ENCODE peak calls at places on chromosomes 13 and 19, in ten cellular contexts. One of them, this sample, is unnamed.

GRCh38 chr19:20664917-20665781 is 3.8 kb upstream of the ZNF626 start:
- DNase-seq in fibroblast of mammary gland: peak
- DNase-seq in aorta: peak
- DNase-seq in AG04450: no peak
- DNase-seq in lower lobe of right lung: no peak
- DNase-seq in GM12878: no peak
- DNase-seq in neural progenitor cell: peak
- DNase-seq in foreskin fibroblast: no peak
- DNase-seq in right atrium auricular region: no peak
- DNase-seq in cardiac fibroblast: peak
- DNase-seq in this sample: no peak

GRCh38 chr13:47598340-47598911 is 402.6 kb downstream of the SUCLA2 start:
- DNase-seq in fibroblast of mammary gland: peak
- DNase-seq in aorta: no peak
- DNase-seq in AG04450: no peak
- DNase-seq in lower lobe of right lung: no peak
- DNase-seq in GM12878: no peak
- DNase-seq in neural progenitor cell: no peak
- DNase-seq in foreskin fibroblast: no peak
- DNase-seq in right atrium auricular region: no peak
- DNase-seq in cardiac fibroblast: peak
- DNase-seq in this sample: no peak

GRCh38 chr13:49649244-49649962 is 21.1 kb downstream of the ARL11 start:
- DNase-seq in fibroblast of mammary gland: peak
- DNase-seq in aorta: no peak
- DNase-seq in AG04450: no peak
- DNase-seq in lower lobe of right lung: no peak
- DNase-seq in GM12878: no peak
- DNase-seq in neural progenitor cell: peak
- DNase-seq in foreskin fibroblast: no peak
- DNase-seq in right atrium auricular region: no peak
- DNase-seq in cardiac fibroblast: peak
- DNase-seq in this sample: no peak

GRCh38 chr19:9865732-9866627 is 30.9 kb downstream of the PIN1 start:
- DNase-seq in fibroblast of mammary gland: no peak
- DNase-seq in aorta: no peak
- DNase-seq in AG04450: no peak
- DNase-seq in lower lobe of right lung: no peak
- DNase-seq in GM12878: no peak
- DNase-seq in neural progenitor cell: peak
- DNase-seq in foreskin fibroblast: no peak
- DNase-seq in right atrium auricular region: no peak
- DNase-seq in cardiac fibroblast: no peak
- DNase-seq in this sample: no peak

GRCh38 chr19:5960005-5961001 is 17.6 kb downstream of the RANBP3 start:
- DNase-seq in fibroblast of mammary gland: no peak
- DNase-seq in aorta: peak
- DNase-seq in AG04450: no peak
- DNase-seq in lower lobe of right lung: no peak
- DNase-seq in GM12878: no peak
- DNase-seq in neural progenitor cell: no peak
- DNase-seq in foreskin fibroblast: no peak
- DNase-seq in right atrium auricular region: no peak
- DNase-seq in cardiac fibroblast: no peak
- DNase-seq in this sample: no peak

GRCh38 chr19:41998246-41999020 is 4.4 kb upstream of the ATP1A3 start:
- DNase-seq in fibroblast of mammary gland: peak
- DNase-seq in aorta: no peak
- DNase-seq in AG04450: no peak
- DNase-seq in lower lobe of right lung: no peak
- DNase-seq in GM12878: no peak
- DNase-seq in neural progenitor cell: peak
- DNase-seq in foreskin fibroblast: peak
- DNase-seq in right atrium auricular region: no peak
- DNase-seq in cardiac fibroblast: peak
- DNase-seq in this sample: no peak

GRCh38 chr19:7888145-7888825 is at the start of gene LRRC8E:
- DNase-seq in fibroblast of mammary gland: peak
- DNase-seq in aorta: no peak
- DNase-seq in AG04450: no peak
- DNase-seq in lower lobe of right lung: peak
- DNase-seq in GM12878: no peak
- DNase-seq in neural progenitor cell: peak
- DNase-seq in foreskin fibroblast: peak
- DNase-seq in right atrium auricular region: no peak
- DNase-seq in cardiac fibroblast: peak
- DNase-seq in this sample: no peak

GRCh38 chr19:13154241-13154778 is 4.1 kb downstream of the IER2 start:
- DNase-seq in fibroblast of mammary gland: peak
- DNase-seq in aorta: peak
- DNase-seq in AG04450: peak
- DNase-seq in lower lobe of right lung: peak
- DNase-seq in GM12878: no peak
- DNase-seq in neural progenitor cell: peak
- DNase-seq in foreskin fibroblast: peak
- DNase-seq in right atrium auricular region: peak
- DNase-seq in cardiac fibroblast: peak
- DNase-seq in this sample: no peak

GRCh38 chr13:97568850-97569249 is 134.9 kb downstream of the RAP2A start:
- DNase-seq in fibroblast of mammary gland: no peak
- DNase-seq in aorta: no peak
- DNase-seq in AG04450: no peak
- DNase-seq in lower lobe of right lung: no peak
- DNase-seq in GM12878: no peak
- DNase-seq in neural progenitor cell: peak
- DNase-seq in foreskin fibroblast: no peak
- DNase-seq in right atrium auricular region: no peak
- DNase-seq in cardiac fibroblast: no peak
- DNase-seq in this sample: no peak

GRCh38 chr13:23652909-23653726 is 82.9 kb downstream of the TNFRSF19 start:
- DNase-seq in fibroblast of mammary gland: no peak
- DNase-seq in aorta: no peak
- DNase-seq in AG04450: no peak
- DNase-seq in lower lobe of right lung: no peak
- DNase-seq in GM12878: no peak
- DNase-seq in neural progenitor cell: no peak
- DNase-seq in foreskin fibroblast: peak
- DNase-seq in right atrium auricular region: no peak
- DNase-seq in cardiac fibroblast: peak
- DNase-seq in this sample: no peak

GRCh38 chr19:29533578-29534544 is 8.1 kb downstream of the VSTM2B start:
- DNase-seq in fibroblast of mammary gland: no peak
- DNase-seq in aorta: no peak
- DNase-seq in AG04450: no peak
- DNase-seq in lower lobe of right lung: no peak
- DNase-seq in GM12878: no peak
- DNase-seq in neural progenitor cell: no peak
- DNase-seq in foreskin fibroblast: no peak
- DNase-seq in right atrium auricular region: no peak
- DNase-seq in cardiac fibroblast: no peak
- DNase-seq in this sample: no peak

GRCh38 chr19:42653841-42654240 is 59.1 kb upstream of the CEACAM8 start:
- DNase-seq in fibroblast of mammary gland: no peak
- DNase-seq in aorta: no peak
- DNase-seq in AG04450: no peak
- DNase-seq in lower lobe of right lung: no peak
- DNase-seq in GM12878: no peak
- DNase-seq in neural progenitor cell: no peak
- DNase-seq in foreskin fibroblast: no peak
- DNase-seq in right atrium auricular region: no peak
- DNase-seq in cardiac fibroblast: no peak
- DNase-seq in this sample: no peak

GRCh38 chr19:5250127-5250659 is 90.4 kb downstream of the PTPRS start:
- DNase-seq in fibroblast of mammary gland: no peak
- DNase-seq in aorta: peak
- DNase-seq in AG04450: no peak
- DNase-seq in lower lobe of right lung: no peak
- DNase-seq in GM12878: no peak
- DNase-seq in neural progenitor cell: no peak
- DNase-seq in foreskin fibroblast: no peak
- DNase-seq in right atrium auricular region: no peak
- DNase-seq in cardiac fibroblast: no peak
- DNase-seq in this sample: no peak

GRCh38 chr13:110018009-110018408 is 231.6 kb upstream of the IRS2 start:
- DNase-seq in fibroblast of mammary gland: peak
- DNase-seq in aorta: no peak
- DNase-seq in AG04450: no peak
- DNase-seq in lower lobe of right lung: no peak
- DNase-seq in GM12878: no peak
- DNase-seq in neural progenitor cell: no peak
- DNase-seq in foreskin fibroblast: no peak
- DNase-seq in right atrium auricular region: no peak
- DNase-seq in cardiac fibroblast: no peak
- DNase-seq in this sample: no peak

GRCh38 chr19:48623556-48624066 is 4.3 kb downstream of the SPHK2 start:
- DNase-seq in fibroblast of mammary gland: no peak
- DNase-seq in aorta: no peak
- DNase-seq in AG04450: no peak
- DNase-seq in lower lobe of right lung: no peak
- DNase-seq in GM12878: no peak
- DNase-seq in neural progenitor cell: peak
- DNase-seq in foreskin fibroblast: no peak
- DNase-seq in right atrium auricular region: no peak
- DNase-seq in cardiac fibroblast: no peak
- DNase-seq in this sample: no peak

GRCh38 chr19:47719047-47719885 is 6.0 kb downstream of the EHD2 start:
- DNase-seq in fibroblast of mammary gland: peak
- DNase-seq in aorta: peak
- DNase-seq in AG04450: peak
- DNase-seq in lower lobe of right lung: peak
- DNase-seq in GM12878: no peak
- DNase-seq in neural progenitor cell: no peak
- DNase-seq in foreskin fibroblast: peak
- DNase-seq in right atrium auricular region: peak
- DNase-seq in cardiac fibroblast: peak
- DNase-seq in this sample: peak

GRCh38 chr13:93603043-93603442 is 376.4 kb downstream of the GPC6 start:
- DNase-seq in fibroblast of mammary gland: peak
- DNase-seq in aorta: peak
- DNase-seq in AG04450: peak
- DNase-seq in lower lobe of right lung: no peak
- DNase-seq in GM12878: no peak
- DNase-seq in neural progenitor cell: no peak
- DNase-seq in foreskin fibroblast: peak
- DNase-seq in right atrium auricular region: peak
- DNase-seq in cardiac fibroblast: peak
- DNase-seq in this sample: peak

DNA sequence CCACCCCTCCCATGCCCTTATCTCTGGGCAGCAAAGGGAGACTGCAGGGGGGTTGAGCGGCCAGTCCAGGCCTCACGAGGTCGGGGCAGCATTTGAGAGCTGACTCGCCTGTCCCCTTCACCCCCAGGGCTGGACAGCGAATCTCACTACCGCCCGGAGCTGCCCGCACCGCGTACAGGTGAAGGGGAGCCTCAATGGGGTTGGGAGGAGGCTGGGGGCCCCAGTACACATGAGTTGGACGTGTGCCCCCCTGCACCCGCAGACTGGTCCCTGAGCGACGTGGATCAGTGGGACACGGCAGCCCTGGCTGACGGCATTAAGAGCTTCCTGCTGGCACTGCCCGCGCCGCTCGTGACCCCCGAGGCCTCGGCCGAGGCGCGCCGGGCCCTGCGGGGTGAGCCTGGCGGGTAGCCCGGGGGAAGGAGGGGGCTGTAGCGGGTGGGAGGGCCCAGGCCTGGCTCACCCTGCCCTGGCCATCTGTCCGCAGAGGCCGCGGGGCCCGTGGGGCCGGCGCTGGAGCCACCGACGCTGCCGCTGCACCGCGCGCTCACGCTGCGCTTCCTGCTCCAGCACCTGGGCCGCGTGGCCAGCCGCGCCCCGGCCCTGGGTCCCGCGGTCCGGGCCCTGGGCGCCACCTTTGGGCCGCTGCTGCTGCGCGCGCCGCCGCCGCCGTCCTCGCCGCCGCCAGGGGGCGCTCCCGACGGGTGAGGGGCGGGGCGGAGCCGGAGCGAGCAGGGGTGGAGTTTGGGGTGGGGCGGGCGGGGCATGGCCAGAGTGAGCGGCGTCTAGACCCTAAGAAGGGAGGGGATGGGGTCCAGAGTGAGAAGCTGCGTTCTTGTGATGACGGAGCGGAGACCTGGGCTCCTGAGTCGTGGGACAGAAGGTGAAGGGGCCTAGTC is 8.1 kb downstream of the PIK3R2 start:
- DNase-seq in fibroblast of mammary gland: peak
- DNase-seq in aorta: peak
- DNase-seq in AG04450: no peak
- DNase-seq in lower lobe of right lung: peak
- DNase-seq in GM12878: no peak
- DNase-seq in neural progenitor cell: peak
- DNase-seq in foreskin fibroblast: peak
- DNase-seq in right atrium auricular region: no peak
- DNase-seq in cardiac fibroblast: peak
- DNase-seq in this sample: no peak
- H3K4me3 ChIP-seq in fibroblast of mammary gland: peak
- H3K4me3 ChIP-seq in aorta: no peak
- H3K4me3 ChIP-seq in AG04450: peak
- H3K4me3 ChIP-seq in lower lobe of right lung: peak
- H3K4me3 ChIP-seq in GM12878: peak
- H3K4me3 ChIP-seq in neural progenitor cell: no peak
- H3K4me3 ChIP-seq in foreskin fibroblast: peak
- H3K4me3 ChIP-seq in right atrium auricular region: peak
- H3K4me3 ChIP-seq in cardiac fibroblast: peak
- H3K4me3 ChIP-seq in this sample: peak

GRCh38 chr19:44608391-44608821 is 5.0 kb upstream of the IGSF23 start:
- DNase-seq in fibroblast of mammary gland: peak
- DNase-seq in aorta: no peak
- DNase-seq in AG04450: no peak
- DNase-seq in lower lobe of right lung: no peak
- DNase-seq in GM12878: no peak
- DNase-seq in neural progenitor cell: no peak
- DNase-seq in foreskin fibroblast: no peak
- DNase-seq in right atrium auricular region: no peak
- DNase-seq in cardiac fibroblast: peak
- DNase-seq in this sample: no peak
- H3K4me3 ChIP-seq in fibroblast of mammary gland: no peak
- H3K4me3 ChIP-seq in aorta: no peak
- H3K4me3 ChIP-seq in AG04450: no peak
- H3K4me3 ChIP-seq in lower lobe of right lung: no peak
- H3K4me3 ChIP-seq in GM12878: no peak
- H3K4me3 ChIP-seq in neural progenitor cell: no peak
- H3K4me3 ChIP-seq in foreskin fibroblast: no peak
- H3K4me3 ChIP-seq in right atrium auricular region: no peak
- H3K4me3 ChIP-seq in cardiac fibroblast: no peak
- H3K4me3 ChIP-seq in this sample: no peak

GRCh38 chr19:39676004-39676403 is 20.3 kb downstream of the LGALS16 start:
- DNase-seq in fibroblast of mammary gland: peak
- DNase-seq in aorta: no peak
- DNase-seq in AG04450: no peak
- DNase-seq in lower lobe of right lung: no peak
- DNase-seq in GM12878: peak
- DNase-seq in neural progenitor cell: no peak
- DNase-seq in foreskin fibroblast: no peak
- DNase-seq in right atrium auricular region: no peak
- DNase-seq in cardiac fibroblast: peak
- DNase-seq in this sample: no peak
- H3K4me3 ChIP-seq in fibroblast of mammary gland: no peak
- H3K4me3 ChIP-seq in aorta: no peak
- H3K4me3 ChIP-seq in AG04450: no peak
- H3K4me3 ChIP-seq in lower lobe of right lung: no peak
- H3K4me3 ChIP-seq in GM12878: no peak
- H3K4me3 ChIP-seq in neural progenitor cell: no peak
- H3K4me3 ChIP-seq in foreskin fibroblast: no peak
- H3K4me3 ChIP-seq in right atrium auricular region: no peak
- H3K4me3 ChIP-seq in cardiac fibroblast: no peak
- H3K4me3 ChIP-seq in this sample: no peak

GRCh38 chr19:38666662-38667448 is 19.4 kb downstream of the ACTN4 start:
- DNase-seq in fibroblast of mammary gland: peak
- DNase-seq in aorta: peak
- DNase-seq in AG04450: no peak
- DNase-seq in lower lobe of right lung: no peak
- DNase-seq in GM12878: no peak
- DNase-seq in neural progenitor cell: peak
- DNase-seq in foreskin fibroblast: peak
- DNase-seq in right atrium auricular region: peak
- DNase-seq in cardiac fibroblast: peak
- DNase-seq in this sample: no peak
- H3K4me3 ChIP-seq in fibroblast of mammary gland: no peak
- H3K4me3 ChIP-seq in aorta: no peak
- H3K4me3 ChIP-seq in AG04450: peak
- H3K4me3 ChIP-seq in lower lobe of right lung: no peak
- H3K4me3 ChIP-seq in GM12878: no peak
- H3K4me3 ChIP-seq in neural progenitor cell: peak
- H3K4me3 ChIP-seq in foreskin fibroblast: no peak
- H3K4me3 ChIP-seq in right atrium auricular region: no peak
- H3K4me3 ChIP-seq in cardiac fibroblast: no peak
- H3K4me3 ChIP-seq in this sample: peak

This sample was measured in HFF-Myc.